ENCODE peak calls at places on chromosomes 5 and 9, in four cellular contexts. D, S, W and H are unnamed samples. For H3K36me3, the result is how much of the 10 kb centered on the place peaks cover.

GRCh38 chr9:73133921-73134407 is 17.7 kb upstream of the ANXA1 start:
- DNase-seq in D (peak), W (no peak), S (no peak), H (no peak)

GRCh38 chr9:134551657-134552348 is 89.8 kb upstream of the COL5A1 start:
- DNase-seq in S (no peak), D (no peak), W (no peak), H (peak)

GRCh38 chr9:127567898-127568617 is 44.0 kb upstream of the STXBP1 start:
- DNase-seq in D (no peak), S (no peak), W (no peak), H (no peak)

GRCh38 chr9:21872696-21873095 is 70.3 kb downstream of the MTAP start:
- DNase-seq in D (no peak), S (no peak), W (no peak), H (no peak)

GRCh38 chr9:73596321-73596720 is 444.7 kb downstream of the ANXA1 start:
- DNase-seq in S (no peak), D (no peak), W (no peak), H (no peak)

GRCh38 chr9:682633-683508 is 158.6 kb upstream of the DMRT1 start:
- DNase-seq in S (no peak), W (no peak), D (peak), H (no peak)

GRCh38 chr9:124133752-124134151 is 122.2 kb downstream of the LHX2 start:
- DNase-seq in S (no peak), W (no peak), D (peak), H (peak)

GRCh38 chr9:125756499-125756898 is 9.3 kb downstream of the PBX3 start:
- DNase-seq in S (no peak), W (no peak), D (no peak), H (no peak)

GRCh38 chr5:168978015-168978414 is 322.9 kb downstream of the SLIT3 start:
- DNase-seq in W (no peak), D (no peak), S (no peak), H (no peak)

GRCh38 chr9:104747565-104748358 is at the start of gene NIPSNAP3A:
- DNase-seq in S (peak), D (peak), W (peak), H (peak)

GRCh38 chr9:34498511-34498910 is 24.3 kb downstream of the ENHO start:
- DNase-seq in W (no peak), D (no peak), S (no peak), H (no peak)

GRCh38 chr9:14243514-14244042 is 70.4 kb downstream of the NFIB start:
- DNase-seq in W (no peak), D (no peak), S (no peak), H (no peak)

GRCh38 chr9:78567693-78568092 is 270.8 kb downstream of the PSAT1 start:
- DNase-seq in S (no peak), W (no peak), D (no peak), H (peak)

GRCh38 chr5:56525117-56525516 is 290.2 kb upstream of the MAP3K1 start:
- DNase-seq in W (no peak), D (peak), S (no peak), H (peak)

GRCh38 chr5:119439140-119439625 is 13.1 kb upstream of the HSD17B4 start:
- DNase-seq in W (no peak), D (peak), S (peak), H (no peak)

GRCh38 chr5:101067415-101067814 is 164.3 kb upstream of the ST8SIA4 start:
- DNase-seq in S (no peak), D (no peak), W (no peak), H (no peak)

GRCh38 chr5:17087035-17087434 is 130.4 kb upstream of the BASP1 start:
- DNase-seq in D (no peak), W (no peak), S (no peak), H (peak)

GRCh38 chr9:31140316-31140715 is 1244.1 kb upstream of the ACO1 start:
- DNase-seq in W (no peak), D (no peak), S (no peak), H (no peak)

GRCh38 chr5:178207183-178207916 is 3.0 kb downstream of the HNRNPAB start:
- DNase-seq in D (peak), S (peak), W (no peak), H (peak)

GRCh38 chr5:139382781-139383180 is 316 bp downstream of the SLC23A1 start:
- DNase-seq in D (no peak), S (no peak), W (no peak), H (no peak)
- H3K27ac ChIP-seq in D (peak), S (no peak), W (no peak), H (no peak)

GRCh38 chr5:83029912-83030311 is 47.3 kb downstream of the TMEM167A start:
- DNase-seq in S (no peak), D (peak), W (no peak), H (peak)
- H3K36me3 ChIP-seq in S (under half), D (under half), W (under half), H (under half)

GRCh38 chr5:33408816-33409215 is 31.9 kb upstream of the TARS1 start:
- DNase-seq in S (no peak), D (no peak), W (no peak), H (no peak)
- H3K27ac ChIP-seq in S (no peak), D (no peak), W (no peak), H (no peak)

GRCh38 chr9:7009065-7009464 is 251.3 kb downstream of the KDM4C start:
- DNase-seq in S (no peak), D (no peak), W (no peak), H (no peak)

GRCh38 chr9:7003876-7004275 is 246.1 kb downstream of the KDM4C start:
- DNase-seq in S (no peak), W (no peak), D (no peak), H (no peak)

GRCh38 chr9:7011395-7012067 is 253.8 kb downstream of the KDM4C start:
- DNase-seq in S (no peak), W (no peak), D (no peak), H (no peak)

GRCh38 chr9:7006417-7006816 is 248.6 kb downstream of the KDM4C start:
- DNase-seq in D (no peak), W (no peak), S (no peak), H (no peak)

GRCh38 chr9:7008411-7008810 is 250.6 kb downstream of the KDM4C start:
- DNase-seq in D (no peak), W (no peak), S (no peak), H (no peak)
- H3K36me3 ChIP-seq in D (under half), W (under half), S (under half), H (under half)